ENCODE peak calls at places on chromosome 10, in seven cellular contexts. Q is non-pigmented ciliary epithelial cell; B is stimulated activated CD8-positive, alpha-beta memory T cell treated with anti-CD3 and anti-CD28 coated beads, Interleukin-15, amount 100 ng/mL, for 24 hours; Y is mesothelial cell of epicardium; S is RWPE1; F is effector CD4-positive, alpha-beta T cell; T is CMK. K is an unnamed sample.

GRCh38 chr10:84863675-84864074 is 535.3 kb downstream of the CCSER2 start:
- DNase-seq in Q (no peak), B (no peak), Y (no peak), S (no peak), F (no peak), T (no peak), K (no peak)

GRCh38 chr10:84075226-84076046 is 63.9 kb upstream of the GHITM start:
- DNase-seq in Q (no peak), B (no peak), Y (no peak), S (no peak), F (no peak), T (no peak), K (no peak)

GRCh38 chr10:182441-183201 is 47.4 kb downstream of the ZMYND11 start:
- DNase-seq in Q (no peak), B (no peak), Y (no peak), S (no peak), F (no peak), T (no peak), K (no peak)

GRCh38 chr10:102230264-102230860 is 4.3 kb downstream of the ELOVL3 start:
- DNase-seq in Q (no peak), B (no peak), Y (no peak), S (peak), F (no peak), T (no peak), K (no peak)

GRCh38 chr10:32055478-32056135 is 618 bp downstream of the KIF5B start:
- DNase-seq in Q (no peak), B (peak), Y (peak), S (peak), F (peak), T (peak), K (peak)

GRCh38 chr10:12995425-12995861 is 6.1 kb downstream of the CCDC3 start:
- DNase-seq in Q (no peak), B (no peak), Y (no peak), S (no peak), F (no peak), T (no peak), K (no peak)

GRCh38 chr10:78170026-78170475 is 136.4 kb downstream of the RPS24 start:
- DNase-seq in Q (no peak), B (no peak), Y (no peak), S (no peak), F (no peak), T (no peak), K (no peak)

GRCh38 chr10:58184120-58184670 is 83.5 kb downstream of the IPMK start:
- DNase-seq in Q (no peak), B (no peak), Y (no peak), S (no peak), F (no peak), T (no peak), K (no peak)

GRCh38 chr10:75043256-75044121 is 68.0 kb upstream of the SAMD8 start:
- DNase-seq in Q (no peak), B (peak), Y (no peak), S (peak), F (peak), T (peak), K (no peak)

GRCh38 chr10:125009580-125010235 is 67.8 kb downstream of the ZRANB1 start:
- DNase-seq in Q (no peak), B (no peak), Y (peak), S (no peak), F (no peak), T (no peak), K (no peak)

GRCh38 chr10:29699621-29700020 is 64.8 kb upstream of the SVIL start:
- DNase-seq in Q (no peak), B (no peak), Y (no peak), S (no peak), F (no peak), T (no peak), K (no peak)

GRCh38 chr10:806451-807162 is 117.1 kb upstream of the DIP2C start:
- DNase-seq in Q (no peak), B (no peak), Y (no peak), S (no peak), F (no peak), T (no peak), K (no peak)

GRCh38 chr10:131651674-131652093 is 249.1 kb upstream of the PPP2R2D start:
- DNase-seq in Q (no peak), B (no peak), Y (no peak), S (no peak), F (no peak), T (no peak), K (peak)

GRCh38 chr10:43901302-43901701 is 252.6 kb upstream of the ZNF32 start:
- DNase-seq in Q (no peak), B (no peak), Y (no peak), S (no peak), F (no peak), T (no peak), K (no peak)

GRCh38 chr10:66837990-66838389 is 87.8 kb upstream of the LRRTM3 start:
- DNase-seq in Q (no peak), B (no peak), Y (no peak), S (no peak), F (no peak), T (no peak), K (no peak)

GRCh38 chr10:125694874-125695273 is 11.9 kb upstream of the TEX36 start:
- DNase-seq in Q (peak), B (no peak), Y (no peak), S (peak), F (no peak), T (no peak), K (no peak)

GRCh38 chr10:90871279-90871760 is 454 bp upstream of the RPP30 start:
- DNase-seq in Q (peak), B (no peak), Y (peak), S (no peak), F (no peak), T (peak), K (peak)

GRCh38 chr10:68067029-68067428 is 8.1 kb downstream of the HERC4 start:
- DNase-seq in Q (no peak), B (no peak), Y (no peak), S (no peak), F (no peak), T (no peak), K (no peak)

GRCh38 chr10:29237786-29238185 is 51.1 kb upstream of the LYZL1 start:
- DNase-seq in Q (no peak), B (no peak), Y (no peak), S (no peak), F (no peak), T (no peak), K (no peak)

GRCh38 chr10:62581351-62581750 is 207.2 kb downstream of the ZNF365 start:
- DNase-seq in Q (no peak), B (no peak), Y (no peak), S (no peak), F (no peak), T (no peak), K (no peak)

GRCh38 chr10:114665873-114666272 is 7.8 kb upstream of the ABLIM1 start:
- DNase-seq in Q (no peak), B (no peak), Y (no peak), S (no peak), F (no peak), T (no peak), K (no peak)